ENCODE peak calls at places on chromosomes 7 and 10, in four cellular contexts. One of them, this sample, is unnamed.

GRCh38 chr7:94696981-94697670 is 41.2 kb upstream of the SGCE start:
- DNase-seq in substantia nigra: no peak
- DNase-seq in CD4-positive, alpha-beta T cell: no peak
- DNase-seq in thyroid gland: peak; percentile 17
- DNase-seq in this sample: no peak

GRCh38 chr7:159075563-159076238 is 69.0 kb downstream of the VIPR2 start:
- DNase-seq in substantia nigra: no peak
- DNase-seq in CD4-positive, alpha-beta T cell: no peak
- DNase-seq in thyroid gland: no peak
- DNase-seq in this sample: no peak

GRCh38 chr10:6221192-6221940 is 18.6 kb downstream of the PFKFB3 start:
- DNase-seq in substantia nigra: no peak
- DNase-seq in CD4-positive, alpha-beta T cell: no peak
- DNase-seq in thyroid gland: no peak
- DNase-seq in this sample: no peak

GRCh38 chr10:47359101-47359500 is 10.9 kb downstream of the RBP3 start:
- DNase-seq in substantia nigra: no peak
- DNase-seq in CD4-positive, alpha-beta T cell: no peak
- DNase-seq in thyroid gland: no peak
- DNase-seq in this sample: no peak

GRCh38 chr7:120738816-120739215 is 119.1 kb downstream of the TSPAN12 start:
- DNase-seq in substantia nigra: no peak
- DNase-seq in CD4-positive, alpha-beta T cell: no peak
- DNase-seq in thyroid gland: no peak
- DNase-seq in this sample: no peak

GRCh38 chr7:16098058-16098457 is 323.3 kb downstream of the CRPPA start:
- DNase-seq in substantia nigra: no peak
- DNase-seq in CD4-positive, alpha-beta T cell: no peak
- DNase-seq in thyroid gland: no peak
- DNase-seq in this sample: no peak

GRCh38 chr10:99521474-99522077 is 11.2 kb upstream of the NKX2-3 start:
- DNase-seq in substantia nigra: no peak
- DNase-seq in CD4-positive, alpha-beta T cell: no peak
- DNase-seq in thyroid gland: no peak
- DNase-seq in this sample: no peak

GRCh38 chr7:118175751-118176150 is 8.2 kb upstream of the LSM8 start:
- DNase-seq in substantia nigra: no peak
- DNase-seq in CD4-positive, alpha-beta T cell: no peak
- DNase-seq in thyroid gland: no peak
- DNase-seq in this sample: no peak

GRCh38 chr10:30160431-30160982 is 101.1 kb upstream of the JCAD start:
- DNase-seq in substantia nigra: no peak
- DNase-seq in CD4-positive, alpha-beta T cell: no peak
- DNase-seq in thyroid gland: peak; percentile 9
- DNase-seq in this sample: no peak

GRCh38 chr7:30845426-30846135 is 66.1 kb upstream of the AQP1 start:
- DNase-seq in substantia nigra: no peak
- DNase-seq in CD4-positive, alpha-beta T cell: no peak
- DNase-seq in thyroid gland: peak; percentile 93
- DNase-seq in this sample: peak; percentile 90

GRCh38 chr10:123455861-123456260 is 210.3 kb upstream of the GPR26 start:
- DNase-seq in substantia nigra: no peak
- DNase-seq in CD4-positive, alpha-beta T cell: no peak
- DNase-seq in thyroid gland: no peak
- DNase-seq in this sample: no peak

GRCh38 chr10:48770558-48771089 is 86.0 kb downstream of the WDFY4 start:
- DNase-seq in substantia nigra: no peak
- DNase-seq in CD4-positive, alpha-beta T cell: no peak
- DNase-seq in thyroid gland: no peak
- DNase-seq in this sample: no peak

GRCh38 chr10:94225589-94225988 is 137.2 kb downstream of the NOC3L start:
- DNase-seq in substantia nigra: no peak
- DNase-seq in CD4-positive, alpha-beta T cell: no peak
- DNase-seq in thyroid gland: no peak
- DNase-seq in this sample: no peak

GRCh38 chr7:12094365-12094921 is 116.7 kb upstream of the TMEM106B start:
- DNase-seq in substantia nigra: no peak
- DNase-seq in CD4-positive, alpha-beta T cell: no peak
- DNase-seq in thyroid gland: no peak
- DNase-seq in this sample: no peak

GRCh38 chr10:96509017-96509641 is 4.6 kb downstream of the TLL2 start:
- DNase-seq in substantia nigra: no peak
- DNase-seq in CD4-positive, alpha-beta T cell: no peak
- DNase-seq in thyroid gland: no peak
- DNase-seq in this sample: no peak

GRCh38 chr7:122100021-122100420 is 44.0 kb downstream of the AASS start:
- DNase-seq in substantia nigra: no peak
- DNase-seq in CD4-positive, alpha-beta T cell: no peak
- DNase-seq in thyroid gland: no peak
- DNase-seq in this sample: no peak

GRCh38 chr7:46192191-46192590 is 271.1 kb upstream of the IGFBP3 start:
- DNase-seq in substantia nigra: no peak
- DNase-seq in CD4-positive, alpha-beta T cell: no peak
- DNase-seq in thyroid gland: no peak
- DNase-seq in this sample: no peak

GRCh38 chr7:41565655-41566054 is 137.2 kb downstream of the INHBA start:
- DNase-seq in substantia nigra: no peak
- DNase-seq in CD4-positive, alpha-beta T cell: no peak
- DNase-seq in thyroid gland: no peak
- DNase-seq in this sample: no peak

GRCh38 chr10:72335394-72336258 is 19.1 kb downstream of the DNAJB12 start:
- DNase-seq in substantia nigra: no peak
- DNase-seq in CD4-positive, alpha-beta T cell: no peak
- DNase-seq in thyroid gland: peak; percentile 31
- DNase-seq in this sample: no peak

GRCh38 chr7:146864644-146865043 is 748.0 kb downstream of the CNTNAP2 start:
- DNase-seq in substantia nigra: no peak
- DNase-seq in CD4-positive, alpha-beta T cell: no peak
- DNase-seq in thyroid gland: no peak
- DNase-seq in this sample: no peak

GRCh38 chr10:72509951-72510350 is 115.9 kb downstream of the MICU1 start:
- DNase-seq in substantia nigra: no peak
- DNase-seq in CD4-positive, alpha-beta T cell: no peak
- DNase-seq in thyroid gland: no peak
- DNase-seq in this sample: no peak

GRCh38 chr7:44213872-44214595 is 13.3 kb downstream of the YKT6 start:
- DNase-seq in substantia nigra: no peak
- DNase-seq in CD4-positive, alpha-beta T cell: no peak
- DNase-seq in thyroid gland: no peak
- DNase-seq in this sample: peak; percentile 52

GRCh38 chr7:19061331-19061730 is 56.1 kb downstream of the TWIST1 start:
- DNase-seq in substantia nigra: no peak
- DNase-seq in CD4-positive, alpha-beta T cell: no peak
- DNase-seq in thyroid gland: no peak
- DNase-seq in this sample: no peak

GRCh38 chr10:62093863-62094291 is 174.8 kb downstream of the RTKN2 start:
- DNase-seq in substantia nigra: no peak
- DNase-seq in CD4-positive, alpha-beta T cell: no peak
- DNase-seq in thyroid gland: no peak
- DNase-seq in this sample: no peak

GRCh38 chr10:116287906-116288501 is 15.0 kb upstream of the GFRA1 start:
- DNase-seq in substantia nigra: peak; percentile 25
- DNase-seq in CD4-positive, alpha-beta T cell: no peak
- DNase-seq in thyroid gland: peak; percentile 46
- DNase-seq in this sample: no peak

GRCh38 chr7:101968720-101969466 is 151.5 kb downstream of the CUX1 start:
- DNase-seq in substantia nigra: no peak
- DNase-seq in CD4-positive, alpha-beta T cell: no peak
- DNase-seq in thyroid gland: no peak
- DNase-seq in this sample: no peak

GRCh38 chr10:63252095-63252762 is 119.1 kb downstream of the NRBF2 start:
- DNase-seq in substantia nigra: no peak
- DNase-seq in CD4-positive, alpha-beta T cell: no peak
- DNase-seq in thyroid gland: no peak
- DNase-seq in this sample: no peak

GRCh38 chr10:100483876-100484666 is 21.3 kb downstream of the WNT8B start:
- DNase-seq in substantia nigra: no peak
- DNase-seq in CD4-positive, alpha-beta T cell: no peak
- DNase-seq in thyroid gland: no peak
- DNase-seq in this sample: no peak

GRCh38 chr10:35399414-35400009 is 63.2 kb downstream of the CCNY start:
- DNase-seq in substantia nigra: no peak
- DNase-seq in CD4-positive, alpha-beta T cell: no peak
- DNase-seq in thyroid gland: no peak
- DNase-seq in this sample: no peak

GRCh38 chr10:33015798-33016547 is 57.9 kb upstream of the ITGB1 start:
- DNase-seq in substantia nigra: no peak
- DNase-seq in CD4-positive, alpha-beta T cell: no peak
- DNase-seq in thyroid gland: peak; percentile 13
- DNase-seq in this sample: no peak

GRCh38 chr7:15015545-15016314 is 113.2 kb upstream of the DGKB start:
- DNase-seq in substantia nigra: no peak
- DNase-seq in CD4-positive, alpha-beta T cell: no peak
- DNase-seq in thyroid gland: peak; percentile 38
- DNase-seq in this sample: peak; percentile 15

GRCh38 chr7:111561909-111562732 is at the start of gene IMMP2L:
- DNase-seq in substantia nigra: peak; percentile 85
- DNase-seq in CD4-positive, alpha-beta T cell: peak; percentile 85
- DNase-seq in thyroid gland: peak; percentile 88
- DNase-seq in this sample: peak; percentile 87

GRCh38 chr7:101522021-101522420 is 107.1 kb downstream of the MYL10 start:
- DNase-seq in substantia nigra: no peak
- DNase-seq in CD4-positive, alpha-beta T cell: no peak
- DNase-seq in thyroid gland: no peak
- DNase-seq in this sample: no peak

GRCh38 chr10:6543431-6544005 is 36.6 kb downstream of the PRKCQ start:
- DNase-seq in substantia nigra: no peak
- DNase-seq in CD4-positive, alpha-beta T cell: peak; percentile 37
- DNase-seq in thyroid gland: no peak
- DNase-seq in this sample: no peak

GRCh38 chr10:23326541-23327307 is 17.9 kb downstream of the C10orf67 start:
- DNase-seq in substantia nigra: no peak
- DNase-seq in CD4-positive, alpha-beta T cell: no peak
- DNase-seq in thyroid gland: no peak
- DNase-seq in this sample: no peak

DNA sequence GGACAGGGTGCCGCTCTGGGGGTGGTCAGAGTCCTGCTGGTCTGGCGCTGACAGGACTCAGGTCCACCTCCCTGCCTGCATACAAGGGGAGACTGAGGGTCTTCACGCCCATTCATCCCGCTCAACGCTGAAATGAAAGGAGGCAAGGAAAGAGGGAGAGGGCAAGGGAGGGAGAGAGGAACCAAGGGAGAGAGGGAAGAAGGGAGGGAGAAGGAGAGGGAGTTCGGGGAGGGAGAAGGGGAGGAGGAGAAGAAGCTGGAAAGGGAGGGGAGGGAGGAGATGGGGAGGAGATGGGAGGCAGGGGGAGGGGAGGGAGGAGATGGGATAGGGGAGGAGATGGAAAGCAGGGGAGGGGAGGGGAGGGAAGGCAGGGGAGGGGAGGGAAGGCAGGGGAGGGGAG is 69.4 kb upstream of the INPP5A start:
- DNase-seq in substantia nigra: no peak
- DNase-seq in CD4-positive, alpha-beta T cell: no peak
- DNase-seq in thyroid gland: no peak
- DNase-seq in this sample: no peak
- H3K27ac ChIP-seq in substantia nigra: no peak overlapping the region
- H3K27ac ChIP-seq in CD4-positive, alpha-beta T cell: no peak overlapping the region
- H3K27ac ChIP-seq in thyroid gland: no peak overlapping the region
- H3K27ac ChIP-seq in this sample: no peak overlapping the region

GRCh38 chr7:96188623-96188991 is 133.3 kb downstream of the SLC25A13 start:
- DNase-seq in substantia nigra: peak; percentile 21
- DNase-seq in CD4-positive, alpha-beta T cell: no peak
- DNase-seq in thyroid gland: no peak
- DNase-seq in this sample: peak; percentile 32
- H3K27ac ChIP-seq in substantia nigra: peak overlapping the region; percentile 1
- H3K27ac ChIP-seq in CD4-positive, alpha-beta T cell: no peak overlapping the region
- H3K27ac ChIP-seq in thyroid gland: no peak overlapping the region
- H3K27ac ChIP-seq in this sample: no peak overlapping the region

DNA sequence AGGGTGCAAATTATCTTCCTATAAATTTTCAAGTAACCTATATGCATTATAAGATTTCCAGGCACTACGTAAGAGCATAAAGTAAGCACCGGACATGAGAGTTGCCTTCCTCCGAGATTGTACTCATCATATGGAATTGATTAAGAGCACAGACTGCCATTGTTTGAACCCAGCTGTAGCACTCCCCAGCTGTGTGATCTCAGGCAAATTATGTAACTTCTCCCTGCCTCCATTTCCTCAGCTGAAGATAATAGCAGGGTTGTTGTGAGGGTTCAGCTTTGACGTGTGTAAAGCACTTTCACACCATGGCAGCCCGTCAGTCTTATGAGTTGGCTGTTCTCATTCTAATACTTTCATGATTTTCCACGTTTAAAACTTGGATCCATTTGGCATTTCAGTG is 122.6 kb downstream of the ITIH5 start:
- DNase-seq in substantia nigra: no peak
- DNase-seq in CD4-positive, alpha-beta T cell: no peak
- DNase-seq in thyroid gland: no peak
- DNase-seq in this sample: no peak
- H3K27ac ChIP-seq in substantia nigra: peak overlapping the region; percentile 49
- H3K27ac ChIP-seq in CD4-positive, alpha-beta T cell: no peak overlapping the region
- H3K27ac ChIP-seq in thyroid gland: no peak overlapping the region
- H3K27ac ChIP-seq in this sample: peak overlapping the region; percentile 16

DNA sequence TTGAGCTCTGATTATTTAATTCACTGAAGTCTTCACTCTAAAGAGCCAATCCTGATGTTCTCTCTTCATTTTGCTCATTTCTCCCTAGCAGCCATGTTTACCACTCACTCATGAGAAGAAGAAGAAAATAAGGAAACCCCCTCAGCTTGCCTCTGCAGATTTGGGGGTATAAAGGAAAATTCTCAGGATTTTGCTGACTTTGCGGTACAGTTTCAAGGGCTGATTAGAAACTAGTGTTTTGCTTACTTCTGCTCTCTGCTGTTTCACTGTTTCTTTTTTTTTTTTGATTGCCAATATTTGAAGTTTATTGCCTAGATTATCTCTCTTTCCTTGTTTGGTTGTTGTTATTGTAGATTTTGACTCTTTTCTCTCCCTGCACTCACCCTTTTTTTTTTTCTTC is 23.4 kb downstream of the PCBD1 start:
- DNase-seq in substantia nigra: no peak
- DNase-seq in CD4-positive, alpha-beta T cell: no peak
- DNase-seq in thyroid gland: no peak
- DNase-seq in this sample: no peak
- H3K27ac ChIP-seq in substantia nigra: no peak overlapping the region
- H3K27ac ChIP-seq in CD4-positive, alpha-beta T cell: no peak overlapping the region
- H3K27ac ChIP-seq in thyroid gland: no peak overlapping the region
- H3K27ac ChIP-seq in this sample: no peak overlapping the region

GRCh38 chr7:4684826-4685225 is 2.7 kb downstream of the FOXK1 start:
- DNase-seq in substantia nigra: no peak
- DNase-seq in CD4-positive, alpha-beta T cell: no peak
- DNase-seq in thyroid gland: no peak
- DNase-seq in this sample: no peak
- H3K27ac ChIP-seq in substantia nigra: no peak overlapping the region
- H3K27ac ChIP-seq in CD4-positive, alpha-beta T cell: peak overlapping the region; percentile 94
- H3K27ac ChIP-seq in thyroid gland: peak overlapping the region; percentile 97
- H3K27ac ChIP-seq in this sample: no peak overlapping the region